ENCODE peak calls at places on chromosomes 12 and 14, in eight cellular contexts. A, O, R, Q, S, C, M and Y are unnamed samples.

GRCh38 chr14:97306133-97306784 is 509.1 kb downstream of the VRK1 start:
- DNase-seq in A (no peak), O (peak; percentile 14), R (no peak), M (no peak), S (no peak), C (no peak), Q (no peak), Y (no peak)

GRCh38 chr14:102317564-102318248 is 1.8 kb upstream of the ZNF839 start:
- DNase-seq in Q (no peak), A (peak; percentile 45), O (no peak), M (peak; percentile 71), S (peak; percentile 48), R (no peak), C (no peak), Y (no peak)

GRCh38 chr12:89597210-89597609 is 71.4 kb upstream of the POC1B start:
- DNase-seq in O (no peak), Q (no peak), S (no peak), C (no peak), M (no peak), R (no peak), A (no peak), Y (no peak)

GRCh38 chr12:120997448-120997847 is 18.8 kb downstream of the C12orf43 start:
- DNase-seq in C (no peak), O (no peak), A (no peak), S (no peak), Q (no peak), M (no peak), R (no peak), Y (no peak)

GRCh38 chr14:22796087-22796707 is 19.0 kb downstream of the SLC7A7 start:
- DNase-seq in A (peak; percentile 41), S (no peak), C (no peak), R (no peak), Q (no peak), M (peak; percentile 60), O (no peak), Y (no peak)

GRCh38 chr12:115132906-115133305 is 448.9 kb upstream of the TBX3 start:
- DNase-seq in Q (no peak), R (no peak), M (no peak), S (no peak), A (no peak), O (no peak), C (no peak), Y (no peak)

GRCh38 chr14:84686550-84686949 is 843.4 kb upstream of the FLRT2 start:
- DNase-seq in O (no peak), Q (no peak), C (no peak), M (no peak), R (no peak), S (no peak), A (no peak), Y (no peak)

GRCh38 chr12:47085815-47086252 is 6.1 kb upstream of the AMIGO2 start:
- DNase-seq in M (peak; percentile 41), S (peak; percentile 31), C (no peak), O (peak; percentile 81), A (peak; percentile 46), Q (no peak), R (peak; percentile 39), Y (no peak)

GRCh38 chr12:26740991-26741390 is 92.0 kb downstream of the ITPR2 start:
- DNase-seq in R (no peak), S (no peak), O (no peak), C (no peak), M (no peak), A (no peak), Q (peak; percentile 26), Y (no peak)

GRCh38 chr14:97866664-97867063 is 1069.5 kb downstream of the VRK1 start:
- DNase-seq in O (no peak), A (no peak), Q (no peak), R (no peak), C (no peak), S (peak; percentile 57), M (no peak), Y (no peak)

GRCh38 chr12:89663577-89664357 is 44.9 kb downstream of the ATP2B1 start:
- DNase-seq in Q (peak; percentile 23), A (no peak), C (no peak), M (no peak), O (peak; percentile 16), R (peak; percentile 57), S (no peak), Y (no peak)

GRCh38 chr14:94314890-94315289 is 8.2 kb downstream of the SERPINA6 start:
- DNase-seq in M (no peak), C (no peak), Q (no peak), O (no peak), S (no peak), A (no peak), R (no peak), Y (no peak)
- H3K4me1 ChIP-seq in M (peaks cover 74% of the 10 kb centered on the region), C (peaks cover 38% of the 10 kb centered on the region), Q (no peaks in the 10 kb centered on the region), O (no peaks in the 10 kb centered on the region), S (no peaks in the 10 kb centered on the region), A (no peaks in the 10 kb centered on the region), R (no peaks in the 10 kb centered on the region), Y (no peaks in the 10 kb centered on the region)

GRCh38 chr14:70622111-70622712 is 19.5 kb upstream of the TTC9 start:
- DNase-seq in C (no peak), M (peak; percentile 64), O (peak; percentile 8), Q (peak; percentile 25), S (peak; percentile 91), R (peak; percentile 12), A (peak; percentile 64), Y (no peak)
- TF ChIP-seq CTCF in C (peak; percentile 82), M (peak; percentile 82), O (peak; percentile 72), Q (peak; percentile 67), S (peak; percentile 93), R (peak; percentile 89), A (peak; percentile 68), Y (peak; percentile 58)

GRCh38 chr14:68922201-68922613 is 56.9 kb downstream of the ACTN1 start:
- DNase-seq in Q (peak; percentile 68), R (peak; percentile 29), C (no peak), A (no peak), M (no peak), O (no peak), S (no peak), Y (peak; percentile 44)
- H3K4me1 ChIP-seq in Q (peaks cover 17% of the 10 kb centered on the region), R (peaks cover 14% of the 10 kb centered on the region), C (peaks cover 45% of the 10 kb centered on the region), A (peaks cover 16% of the 10 kb centered on the region), M (peaks cover 55% of the 10 kb centered on the region), O (peaks cover 23% of the 10 kb centered on the region), S (peaks cover 14% of the 10 kb centered on the region), Y (peaks cover 10% of the 10 kb centered on the region)

GRCh38 chr14:93825235-93825553 is 36.9 kb upstream of the PRIMA1 start:
- DNase-seq in S (no peak), O (no peak), M (no peak), R (no peak), Q (no peak), A (no peak), C (no peak), Y (no peak)
- TF ChIP-seq CTCF in S (no peak), O (no peak), M (no peak), R (no peak), Q (no peak), A (no peak), C (no peak), Y (no peak)

DNA sequence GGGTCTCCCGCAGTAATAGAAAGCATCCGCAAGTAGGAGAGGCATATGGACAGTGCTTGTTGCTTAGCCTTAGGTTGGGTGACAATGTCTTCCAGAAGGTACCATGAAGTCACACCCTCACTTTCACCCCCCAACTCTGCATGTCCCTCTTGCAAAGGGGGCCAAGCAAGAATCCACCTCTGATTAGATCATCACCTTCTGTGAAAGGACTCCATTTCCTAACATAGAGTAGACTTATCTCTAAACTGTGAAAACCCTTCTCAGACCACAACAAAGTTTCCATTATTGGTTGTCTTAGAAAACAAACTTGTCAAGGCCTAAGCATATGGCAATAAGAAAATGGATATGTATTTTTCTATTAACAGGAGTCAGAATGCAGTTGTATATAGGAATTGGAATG is 107.5 kb upstream of the CCDC196 start:
- DNase-seq in A (no peak), C (no peak), O (no peak), M (no peak), Q (no peak), R (no peak), S (no peak), Y (no peak)
- H3K4me1 ChIP-seq in A (no peaks in the 10 kb centered on the region), C (peaks cover 56% of the 10 kb centered on the region), O (no peaks in the 10 kb centered on the region), M (no peaks in the 10 kb centered on the region), Q (no peaks in the 10 kb centered on the region), R (no peaks in the 10 kb centered on the region), S (peaks cover 25% of the 10 kb centered on the region), Y (no peaks in the 10 kb centered on the region)

GRCh38 chr12:92524489-92524888 is 178.3 kb upstream of the PLEKHG7 start:
- DNase-seq in M (no peak), Q (no peak), A (no peak), S (no peak), O (no peak), R (no peak), C (no peak), Y (no peak)

GRCh38 chr12:92528586-92528985 is 174.2 kb upstream of the PLEKHG7 start:
- DNase-seq in Q (no peak), S (no peak), C (no peak), O (no peak), R (no peak), A (no peak), M (no peak), Y (no peak)

GRCh38 chr12:92529944-92530343 is 172.8 kb upstream of the PLEKHG7 start:
- DNase-seq in S (no peak), A (no peak), O (no peak), C (no peak), M (no peak), Q (no peak), R (no peak), Y (no peak)

GRCh38 chr12:92530706-92531105 is 172.1 kb upstream of the PLEKHG7 start:
- DNase-seq in O (no peak), Q (no peak), R (no peak), M (no peak), A (peak; percentile 23), S (no peak), C (no peak), Y (no peak)

GRCh38 chr12:92528097-92528496 is 174.7 kb upstream of the PLEKHG7 start:
- DNase-seq in Q (no peak), O (no peak), C (no peak), A (no peak), S (no peak), M (no peak), R (no peak), Y (no peak)
- TF ChIP-seq CTCF in Q (no peak), O (no peak), C (no peak), A (no peak), S (no peak), M (no peak), R (no peak), Y (no peak)